ENCODE peak calls at places on chromosomes 11 and 22, in seven cellular contexts. H, V, L, Y, M, R and U are unnamed samples.

GRCh38 chr11:235180-235997 is 753 bp downstream of the SIRT3 start:
- DNase-seq in H (no peak), V (no peak), L (peak; percentile 17), Y (no peak), M (no peak), R (peak; percentile 48), U (no peak)

GRCh38 chr22:46993626-46994025 is 231.2 kb downstream of the TBC1D22A start:
- DNase-seq in H (no peak), V (no peak), L (no peak), Y (no peak), M (no peak), R (no peak), U (no peak)

GRCh38 chr11:78807351-78807750 is 232.7 kb upstream of the NARS2 start:
- DNase-seq in H (no peak), V (no peak), L (no peak), Y (no peak), M (no peak), R (no peak), U (no peak)

GRCh38 chr11:13073119-13073981 is 64.2 kb downstream of the RASSF10 start:
- DNase-seq in H (no peak), V (no peak), L (peak; percentile 80), Y (no peak), M (no peak), R (no peak), U (peak; percentile 22)

GRCh38 chr11:117315285-117316196 is 515 bp downstream of the BACE1 start:
- DNase-seq in H (no peak), V (no peak), L (no peak), Y (no peak), M (no peak), R (no peak), U (no peak)

GRCh38 chr11:15660496-15660895 is 545.8 kb downstream of the INSC start:
- DNase-seq in H (no peak), V (no peak), L (no peak), Y (no peak), M (no peak), R (no peak), U (no peak)

GRCh38 chr11:120563698-120564572 is 52.4 kb downstream of the GRIK4 start:
- DNase-seq in H (no peak), V (no peak), L (peak; percentile 15), Y (no peak), M (no peak), R (no peak), U (no peak)

GRCh38 chr11:103798029-103798428 is 238.4 kb upstream of the DDI1 start:
- DNase-seq in H (no peak), V (no peak), L (peak; percentile 69), Y (no peak), M (no peak), R (no peak), U (no peak)

GRCh38 chr11:77548552-77549439 is 41.0 kb upstream of the AQP11 start:
- DNase-seq in H (no peak), V (no peak), L (no peak), Y (no peak), M (no peak), R (no peak), U (no peak)

GRCh38 chr11:134574425-134574824 is 162.4 kb upstream of the B3GAT1 start:
- DNase-seq in H (no peak), V (no peak), L (no peak), Y (peak; percentile 26), M (no peak), R (no peak), U (no peak)

GRCh38 chr11:47918882-47919495 is 61.4 kb upstream of the PTPRJ start:
- DNase-seq in H (no peak), V (no peak), L (no peak), Y (no peak), M (no peak), R (no peak), U (peak; percentile 57)

GRCh38 chr11:99351620-99352019 is 330.9 kb downstream of the CNTN5 start:
- DNase-seq in H (no peak), V (no peak), L (peak; percentile 23), Y (no peak), M (no peak), R (no peak), U (peak; percentile 28)

GRCh38 chr11:3967695-3968094 is 112.2 kb downstream of the STIM1 start:
- DNase-seq in H (no peak), V (no peak), L (no peak), Y (no peak), M (no peak), R (no peak), U (no peak)

GRCh38 chr22:38471237-38471636 is 3.3 kb downstream of the KDELR3 start:
- DNase-seq in H (no peak), V (no peak), L (no peak), Y (no peak), M (no peak), R (no peak), U (no peak)